ENCODE peak calls at places on chromosomes 2 and 18, in seven cellular contexts. F is BJ, P is hypothalamus, L is LHCN-M2, R is aorta, W is cerebellar nuclear complex, E is smooth muscle cell of the brain vasculature. C is an unnamed sample.
A peak's percentile ranks its signal among the peaks of the same experiment; 100 is the strongest.

GRCh38 chr2:134173338-134174016 is 80.4 kb upstream of the MGAT5 start:
- DNase-seq in F (no peak), L (no peak), E (no peak), R (no peak), W (peak; percentile 27), P (no peak), C (no peak)

GRCh38 chr2:190493095-190493494 is 41.4 kb downstream of the NEMP2 start:
- DNase-seq in R (no peak), P (no peak), L (no peak), F (no peak), E (no peak), W (no peak), C (no peak)

GRCh38 chr2:197028230-197028629 is 101.7 kb upstream of the PGAP1 start:
- DNase-seq in L (peak; percentile 69), W (no peak), F (no peak), E (peak; percentile 28), R (no peak), P (no peak), C (no peak)

GRCh38 chr2:205792908-205793307 is 110.6 kb downstream of the NRP2 start:
- DNase-seq in W (no peak), P (no peak), R (no peak), F (peak; percentile 49), L (no peak), E (no peak), C (no peak)

GRCh38 chr18:69897397-69898108 is 50.1 kb downstream of the CD226 start:
- DNase-seq in P (no peak), R (no peak), W (no peak), L (no peak), F (no peak), E (no peak), C (no peak)

GRCh38 chr2:20509301-20509765 is 62.5 kb downstream of the RHOB start:
- DNase-seq in R (no peak), P (no peak), F (no peak), W (no peak), E (no peak), L (no peak), C (peak; percentile 46)

GRCh38 chr2:119180891-119181290 is 22.3 kb upstream of the C1QL2 start:
- DNase-seq in W (no peak), F (no peak), L (no peak), R (no peak), E (no peak), P (no peak), C (no peak)

GRCh38 chr2:134284119-134284670 is 30.3 kb downstream of the MGAT5 start:
- DNase-seq in W (no peak), L (no peak), R (no peak), E (no peak), P (no peak), F (peak; percentile 40), C (no peak)

GRCh38 chr2:18525236-18525635 is 35.2 kb downstream of the RDH14 start:
- DNase-seq in E (no peak), L (no peak), R (no peak), F (no peak), W (no peak), P (no peak), C (no peak)

GRCh38 chr2:112923967-112924338 is 13.0 kb downstream of the IL37 start:
- DNase-seq in E (no peak), F (no peak), L (no peak), P (no peak), R (no peak), W (no peak), C (no peak)

GRCh38 chr18:23453657-23454011 is 547 bp downstream of the RIOK3 start:
- DNase-seq in R (no peak), L (peak; percentile 45), E (no peak), P (no peak), F (peak; percentile 11), W (no peak), C (no peak)

GRCh38 chr2:231342111-231342711 is 53.3 kb upstream of the B3GNT7 start:
- DNase-seq in F (no peak), L (no peak), R (peak; percentile 47), E (no peak), W (no peak), P (no peak), C (peak; percentile 52)

GRCh38 chr2:76984359-76984758 is 537.8 kb downstream of the LRRTM4 start:
- DNase-seq in P (no peak), L (no peak), R (no peak), F (no peak), W (no peak), E (no peak), C (no peak)

GRCh38 chr2:51996569-51996917 is 964.6 kb upstream of the NRXN1 start:
- DNase-seq in P (no peak), L (no peak), W (no peak), E (no peak), F (no peak), R (no peak), C (no peak)

GRCh38 chr2:140473851-140474250 is 1657.0 kb downstream of the LRP1B start:
- DNase-seq in E (no peak), W (no peak), P (no peak), R (no peak), L (no peak), F (no peak), C (no peak)

GRCh38 chr2:233034-233433 is 30.8 kb downstream of the SH3YL1 start:
- DNase-seq in R (no peak), E (no peak), F (no peak), P (no peak), L (no peak), W (no peak), C (no peak)

GRCh38 chr2:111919794-111920608 is 21.6 kb downstream of the MERTK start:
- DNase-seq in P (peak; percentile 68), F (no peak), E (no peak), R (no peak), W (no peak), L (no peak), C (no peak)

GRCh38 chr2:219071189-219071816 is 10.6 kb upstream of the IHH start:
- DNase-seq in E (no peak), F (no peak), P (no peak), L (peak; percentile 31), W (no peak), R (no peak), C (no peak)